ENCODE peak calls at places on chromosome 2, in four cellular contexts. One of them, this sample, is unnamed.

GRCh38 chr2:11123856-11124759 is 31.2 kb upstream of the SLC66A3 start:
- DNase-seq in GM12878: no peak
- DNase-seq in H1: peak
- DNase-seq in K562: peak
- DNase-seq in this sample: peak

GRCh38 chr2:226609361-226609760 is 190.3 kb downstream of the IRS1 start:
- DNase-seq in GM12878: no peak
- DNase-seq in H1: no peak
- DNase-seq in K562: peak
- DNase-seq in this sample: no peak

GRCh38 chr2:150371066-150371812 is 116.2 kb downstream of the RND3 start:
- DNase-seq in GM12878: no peak
- DNase-seq in H1: no peak
- DNase-seq in K562: no peak
- DNase-seq in this sample: no peak

GRCh38 chr2:107529146-107529545 is 297.5 kb upstream of the RGPD4 start:
- DNase-seq in GM12878: no peak
- DNase-seq in H1: no peak
- DNase-seq in K562: no peak
- DNase-seq in this sample: peak

GRCh38 chr2:45700407-45701013 is 49.0 kb downstream of the PRKCE start:
- DNase-seq in GM12878: no peak
- DNase-seq in H1: no peak
- DNase-seq in K562: peak
- DNase-seq in this sample: no peak

GRCh38 chr2:225122582-225123486 is 80.6 kb upstream of the DOCK10 start:
- DNase-seq in GM12878: no peak
- DNase-seq in H1: peak
- DNase-seq in K562: peak
- DNase-seq in this sample: peak

GRCh38 chr2:84781942-84782716 is 98.8 kb downstream of the TRABD2A start:
- DNase-seq in GM12878: no peak
- DNase-seq in H1: no peak
- DNase-seq in K562: peak
- DNase-seq in this sample: no peak

GRCh38 chr2:105287692-105288091 is 41.8 kb downstream of the TGFBRAP1 start:
- DNase-seq in GM12878: peak
- DNase-seq in H1: peak
- DNase-seq in K562: peak
- DNase-seq in this sample: peak

GRCh38 chr2:240922982-240923537 is 16.9 kb downstream of the CROCC2 start:
- DNase-seq in GM12878: no peak
- DNase-seq in H1: no peak
- DNase-seq in K562: no peak
- DNase-seq in this sample: peak

GRCh38 chr2:58039170-58039611 is 7.4 kb upstream of the VRK2 start:
- DNase-seq in GM12878: no peak
- DNase-seq in H1: no peak
- DNase-seq in K562: peak
- DNase-seq in this sample: no peak

GRCh38 chr2:169980001-169980400 is 152.7 kb downstream of the UBR3 start:
- DNase-seq in GM12878: no peak
- DNase-seq in H1: no peak
- DNase-seq in K562: no peak
- DNase-seq in this sample: no peak

GRCh38 chr2:179655627-179656026 is 205.8 kb downstream of the ZNF385B start:
- DNase-seq in GM12878: no peak
- DNase-seq in H1: no peak
- DNase-seq in K562: no peak
- DNase-seq in this sample: no peak

GRCh38 chr2:69962986-69963730 is 1.7 kb upstream of the ASPRV1 start:
- DNase-seq in GM12878: no peak
- DNase-seq in H1: no peak
- DNase-seq in K562: no peak
- DNase-seq in this sample: no peak

GRCh38 chr2:188435115-188435514 is 143.4 kb downstream of the GULP1 start:
- DNase-seq in GM12878: no peak
- DNase-seq in H1: no peak
- DNase-seq in K562: no peak
- DNase-seq in this sample: no peak

GRCh38 chr2:83006991-83007390 is 1452.1 kb downstream of the SUCLG1 start:
- DNase-seq in GM12878: no peak
- DNase-seq in H1: no peak
- DNase-seq in K562: no peak
- DNase-seq in this sample: no peak

GRCh38 chr2:82837588-82838304 is 1621.3 kb downstream of the SUCLG1 start:
- DNase-seq in GM12878: no peak
- DNase-seq in H1: no peak
- DNase-seq in K562: no peak
- DNase-seq in this sample: no peak

GRCh38 chr2:167510071-167510759 is 621.9 kb downstream of the XIRP2 start:
- DNase-seq in GM12878: no peak
- DNase-seq in H1: no peak
- DNase-seq in K562: no peak
- DNase-seq in this sample: peak

GRCh38 chr2:40369619-40370397 is 82.1 kb downstream of the SLC8A1 start:
- DNase-seq in GM12878: no peak
- DNase-seq in H1: no peak
- DNase-seq in K562: no peak
- DNase-seq in this sample: no peak

GRCh38 chr2:203280428-203281064 is 41.7 kb downstream of the CYP20A1 start:
- DNase-seq in GM12878: no peak
- DNase-seq in H1: no peak
- DNase-seq in K562: no peak
- DNase-seq in this sample: no peak

GRCh38 chr2:208101716-208102631 is 22.4 kb downstream of the CRYGD start:
- DNase-seq in GM12878: no peak
- DNase-seq in H1: peak
- DNase-seq in K562: peak
- DNase-seq in this sample: peak

GRCh38 chr2:215841175-215841816 is 172.1 kb downstream of the MREG start:
- DNase-seq in GM12878: no peak
- DNase-seq in H1: no peak
- DNase-seq in K562: no peak
- DNase-seq in this sample: no peak

GRCh38 chr2:131724019-131724418 is 196.3 kb downstream of the CCDC74A start:
- DNase-seq in GM12878: no peak
- DNase-seq in H1: no peak
- DNase-seq in K562: no peak
- DNase-seq in this sample: peak

GRCh38 chr2:54575379-54575888 is 119.3 kb downstream of the SPTBN1 start:
- DNase-seq in GM12878: no peak
- DNase-seq in H1: no peak
- DNase-seq in K562: no peak
- DNase-seq in this sample: no peak

GRCh38 chr2:1101982-1102381 is 151.3 kb downstream of the SNTG2 start:
- DNase-seq in GM12878: no peak
- DNase-seq in H1: no peak
- DNase-seq in K562: no peak
- DNase-seq in this sample: no peak

GRCh38 chr2:148971547-148971946 is 67.0 kb upstream of the LYPD6B start:
- DNase-seq in GM12878: peak
- DNase-seq in H1: no peak
- DNase-seq in K562: no peak
- DNase-seq in this sample: no peak

GRCh38 chr2:9244985-9245544 is 38.5 kb downstream of the ASAP2 start:
- DNase-seq in GM12878: no peak
- DNase-seq in H1: no peak
- DNase-seq in K562: no peak
- DNase-seq in this sample: no peak

GRCh38 chr2:36965196-36965595 is 1.1 kb downstream of the STRN start:
- DNase-seq in GM12878: no peak
- DNase-seq in H1: no peak
- DNase-seq in K562: no peak
- DNase-seq in this sample: no peak

GRCh38 chr2:127121776-127122176 is 14.8 kb upstream of the BIN1 start:
- DNase-seq in GM12878: no peak
- DNase-seq in H1: no peak
- DNase-seq in K562: no peak
- DNase-seq in this sample: no peak
- TF ChIP-seq NRF1 in GM12878: no peak
- TF ChIP-seq NRF1 in H1: no peak
- TF ChIP-seq NRF1 in K562: no peak
- TF ChIP-seq NRF1 in this sample: no peak

GRCh38 chr2:26845021-26845420 is 2.9 kb upstream of the DPYSL5 start:
- DNase-seq in GM12878: no peak
- DNase-seq in H1: no peak
- DNase-seq in K562: no peak
- DNase-seq in this sample: no peak

GRCh38 chr2:26847663-26848335 is at the start of gene DPYSL5:
- DNase-seq in GM12878: no peak
- DNase-seq in H1: peak
- DNase-seq in K562: peak
- DNase-seq in this sample: peak

GRCh38 chr2:26848336-26849055 is 564 bp downstream of the DPYSL5 start:
- DNase-seq in GM12878: no peak
- DNase-seq in H1: peak
- DNase-seq in K562: no peak
- DNase-seq in this sample: peak

GRCh38 chr2:26846334-26846863 is 1.5 kb upstream of the DPYSL5 start:
- DNase-seq in GM12878: no peak
- DNase-seq in H1: peak
- DNase-seq in K562: peak
- DNase-seq in this sample: peak

DNA sequence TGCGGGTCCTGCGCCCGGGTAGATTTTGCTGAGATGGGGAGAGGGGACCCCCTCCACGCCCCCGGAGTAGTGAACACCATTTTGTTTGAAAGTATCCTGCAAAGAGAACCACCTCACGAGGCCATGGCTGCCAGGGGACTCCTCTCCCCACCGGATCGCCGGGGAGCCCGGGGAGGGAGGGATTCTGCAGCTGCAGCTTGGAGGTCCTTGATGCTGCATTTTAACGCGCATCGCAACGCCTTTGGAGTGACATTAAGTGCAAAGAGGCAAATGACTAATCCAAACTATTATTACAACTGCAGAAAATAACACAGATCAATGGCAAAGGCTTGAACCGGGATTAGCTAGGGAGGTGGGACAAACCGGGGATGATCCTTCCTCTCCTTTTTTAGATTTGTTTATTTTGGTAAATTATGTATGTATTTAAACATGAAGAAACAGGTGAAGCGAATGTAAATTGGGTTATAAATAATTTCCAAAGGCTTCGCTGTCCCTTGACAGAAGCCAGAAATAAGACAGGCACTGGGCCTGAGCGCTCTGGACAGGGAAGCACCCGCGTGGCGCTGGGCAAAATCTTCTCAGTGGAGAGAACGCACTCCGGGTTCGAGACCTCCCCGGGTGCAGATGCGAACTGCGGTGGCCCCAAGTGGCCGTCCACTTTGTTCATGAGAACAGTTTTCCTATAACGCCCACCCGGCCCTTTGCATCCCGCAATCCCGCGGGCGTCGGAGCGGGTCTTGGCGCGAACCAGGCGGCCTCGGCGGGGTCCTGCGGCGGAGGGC is 860 bp upstream of the DPYSL5 start:
- DNase-seq in GM12878: no peak
- DNase-seq in H1: no peak
- DNase-seq in K562: no peak
- DNase-seq in this sample: no peak
- TF ChIP-seq NRF1 in GM12878: no peak
- TF ChIP-seq NRF1 in H1: no peak
- TF ChIP-seq NRF1 in K562: no peak
- TF ChIP-seq NRF1 in this sample: no peak

DNA sequence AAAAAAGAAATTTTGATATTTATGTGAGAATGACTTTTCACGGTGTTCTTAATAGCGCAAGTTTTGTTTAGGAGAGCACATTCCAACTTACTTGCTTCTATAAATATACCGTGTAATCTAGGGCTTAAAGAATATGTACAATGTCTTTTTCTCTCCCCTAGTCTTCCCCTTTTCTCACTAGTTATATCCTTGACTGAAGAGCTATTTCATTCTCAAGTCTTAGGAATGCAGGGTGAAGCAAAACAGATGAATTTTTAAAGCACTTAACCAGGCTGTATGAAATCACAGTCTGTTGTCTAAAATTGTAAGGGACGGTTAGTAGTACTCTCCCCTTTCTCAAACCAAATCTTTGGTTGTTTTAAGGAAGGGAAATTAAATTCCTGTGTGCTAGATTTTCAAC is 29.6 kb upstream of the SLC30A6 start:
- DNase-seq in GM12878: no peak
- DNase-seq in H1: no peak
- DNase-seq in K562: no peak
- DNase-seq in this sample: no peak
- TF ChIP-seq NRF1 in GM12878: no peak
- TF ChIP-seq NRF1 in H1: no peak
- TF ChIP-seq NRF1 in K562: no peak
- TF ChIP-seq NRF1 in this sample: no peak

GRCh38 chr2:182616471-182617393 is 99.3 kb upstream of the DNAJC10 start:
- DNase-seq in GM12878: no peak
- DNase-seq in H1: no peak
- DNase-seq in K562: no peak
- DNase-seq in this sample: no peak

GRCh38 chr2:182622231-182622630 is 93.8 kb upstream of the DNAJC10 start:
- DNase-seq in GM12878: no peak
- DNase-seq in H1: no peak
- DNase-seq in K562: no peak
- DNase-seq in this sample: no peak

GRCh38 chr2:182621810-182622209 is 94.2 kb upstream of the DNAJC10 start:
- DNase-seq in GM12878: no peak
- DNase-seq in H1: no peak
- DNase-seq in K562: no peak
- DNase-seq in this sample: no peak

GRCh38 chr2:182615036-182615435 is 101.0 kb upstream of the DNAJC10 start:
- DNase-seq in GM12878: no peak
- DNase-seq in H1: no peak
- DNase-seq in K562: no peak
- DNase-seq in this sample: no peak

GRCh38 chr2:182618672-182619079 is 97.4 kb upstream of the DNAJC10 start:
- DNase-seq in GM12878: no peak
- DNase-seq in H1: no peak
- DNase-seq in K562: no peak
- DNase-seq in this sample: no peak
- TF ChIP-seq NRF1 in GM12878: no peak
- TF ChIP-seq NRF1 in H1: no peak
- TF ChIP-seq NRF1 in K562: no peak
- TF ChIP-seq NRF1 in this sample: no peak